ENCODE peak calls at places on chromosomes 7 and 10, in six cellular contexts. One of them, this sample, is unnamed.

GRCh38 chr10:122861724-122862161 is 16.1 kb upstream of the CUZD1 start:
- DNase-seq in CD4-positive, alpha-beta T cell: no peak
- DNase-seq in NCI-H1105: no peak
- DNase-seq in amniotic stem cell: no peak
- DNase-seq in mucosa of descending colon: no peak
- DNase-seq in glomerular endothelial cell: peak; percentile 73
- DNase-seq in this sample: no peak

GRCh38 chr10:22453948-22454347 is 108.7 kb downstream of the SPAG6 start:
- DNase-seq in NCI-H1105: peak; percentile 66
- DNase-seq in mucosa of descending colon: no peak
- DNase-seq in amniotic stem cell: no peak
- DNase-seq in glomerular endothelial cell: no peak
- DNase-seq in CD4-positive, alpha-beta T cell: no peak
- DNase-seq in this sample: no peak

GRCh38 chr10:964321-964987 is 23.8 kb upstream of the GTPBP4 start:
- DNase-seq in NCI-H1105: no peak
- DNase-seq in glomerular endothelial cell: no peak
- DNase-seq in amniotic stem cell: no peak
- DNase-seq in mucosa of descending colon: no peak
- DNase-seq in CD4-positive, alpha-beta T cell: no peak
- DNase-seq in this sample: no peak

GRCh38 chr7:77427996-77428603 is 12.0 kb upstream of the GSAP start:
- DNase-seq in mucosa of descending colon: peak; percentile 21
- DNase-seq in glomerular endothelial cell: peak; percentile 64
- DNase-seq in NCI-H1105: no peak
- DNase-seq in amniotic stem cell: no peak
- DNase-seq in CD4-positive, alpha-beta T cell: no peak
- DNase-seq in this sample: no peak

GRCh38 chr10:86219271-86219670 is 147.3 kb downstream of the GRID1 start:
- DNase-seq in glomerular endothelial cell: no peak
- DNase-seq in amniotic stem cell: no peak
- DNase-seq in CD4-positive, alpha-beta T cell: no peak
- DNase-seq in NCI-H1105: no peak
- DNase-seq in mucosa of descending colon: no peak
- DNase-seq in this sample: peak; percentile 10

GRCh38 chr7:22997871-22998515 is 15.9 kb downstream of the HYCC1 start:
- DNase-seq in mucosa of descending colon: no peak
- DNase-seq in amniotic stem cell: no peak
- DNase-seq in CD4-positive, alpha-beta T cell: no peak
- DNase-seq in NCI-H1105: no peak
- DNase-seq in glomerular endothelial cell: no peak
- DNase-seq in this sample: no peak

GRCh38 chr7:3927446-3928110 is 626.5 kb downstream of the SDK1 start:
- DNase-seq in mucosa of descending colon: no peak
- DNase-seq in glomerular endothelial cell: no peak
- DNase-seq in amniotic stem cell: no peak
- DNase-seq in NCI-H1105: no peak
- DNase-seq in CD4-positive, alpha-beta T cell: no peak
- DNase-seq in this sample: no peak

GRCh38 chr10:87660484-87661133 is 931 bp downstream of the PAPSS2 start:
- DNase-seq in mucosa of descending colon: peak; percentile 57
- DNase-seq in CD4-positive, alpha-beta T cell: no peak
- DNase-seq in glomerular endothelial cell: no peak
- DNase-seq in amniotic stem cell: no peak
- DNase-seq in NCI-H1105: no peak
- DNase-seq in this sample: peak; percentile 62

GRCh38 chr7:47690902-47691558 is 109.1 kb upstream of the TNS3 start:
- DNase-seq in CD4-positive, alpha-beta T cell: no peak
- DNase-seq in glomerular endothelial cell: no peak
- DNase-seq in mucosa of descending colon: no peak
- DNase-seq in NCI-H1105: no peak
- DNase-seq in amniotic stem cell: no peak
- DNase-seq in this sample: no peak

GRCh38 chr7:31553636-31554035 is 39.7 kb downstream of the ITPRID1 start:
- DNase-seq in mucosa of descending colon: no peak
- DNase-seq in glomerular endothelial cell: no peak
- DNase-seq in NCI-H1105: peak; percentile 81
- DNase-seq in CD4-positive, alpha-beta T cell: no peak
- DNase-seq in amniotic stem cell: no peak
- DNase-seq in this sample: no peak

GRCh38 chr7:30703756-30704155 is 21.5 kb upstream of the CRHR2 start:
- DNase-seq in NCI-H1105: no peak
- DNase-seq in mucosa of descending colon: no peak
- DNase-seq in glomerular endothelial cell: no peak
- DNase-seq in CD4-positive, alpha-beta T cell: no peak
- DNase-seq in amniotic stem cell: no peak
- DNase-seq in this sample: no peak

GRCh38 chr7:12942599-12942998 is 255.2 kb downstream of the ARL4A start:
- DNase-seq in amniotic stem cell: no peak
- DNase-seq in CD4-positive, alpha-beta T cell: no peak
- DNase-seq in NCI-H1105: peak; percentile 16
- DNase-seq in glomerular endothelial cell: no peak
- DNase-seq in mucosa of descending colon: peak; percentile 53
- DNase-seq in this sample: no peak

GRCh38 chr7:45598697-45599520 is 24.7 kb downstream of the ADCY1 start:
- DNase-seq in CD4-positive, alpha-beta T cell: no peak
- DNase-seq in glomerular endothelial cell: no peak
- DNase-seq in amniotic stem cell: no peak
- DNase-seq in NCI-H1105: no peak
- DNase-seq in mucosa of descending colon: no peak
- DNase-seq in this sample: no peak

GRCh38 chr10:75678527-75678926 is 247.1 kb downstream of the LRMDA start:
- DNase-seq in NCI-H1105: no peak
- DNase-seq in amniotic stem cell: no peak
- DNase-seq in glomerular endothelial cell: no peak
- DNase-seq in mucosa of descending colon: no peak
- DNase-seq in CD4-positive, alpha-beta T cell: no peak
- DNase-seq in this sample: no peak

GRCh38 chr10:14604181-14605142 is 170.2 kb downstream of the FAM107B start:
- DNase-seq in mucosa of descending colon: peak; percentile 87
- DNase-seq in CD4-positive, alpha-beta T cell: peak; percentile 52
- DNase-seq in NCI-H1105: peak; percentile 27
- DNase-seq in glomerular endothelial cell: no peak
- DNase-seq in amniotic stem cell: peak; percentile 74
- DNase-seq in this sample: peak; percentile 88

GRCh38 chr7:39300276-39300675 is 265.9 kb upstream of the YAE1 start:
- DNase-seq in NCI-H1105: no peak
- DNase-seq in glomerular endothelial cell: no peak
- DNase-seq in amniotic stem cell: no peak
- DNase-seq in mucosa of descending colon: no peak
- DNase-seq in CD4-positive, alpha-beta T cell: no peak
- DNase-seq in this sample: no peak

GRCh38 chr7:97845622-97846203 is 26.5 kb downstream of the ASNS start:
- DNase-seq in glomerular endothelial cell: peak; percentile 5
- DNase-seq in CD4-positive, alpha-beta T cell: no peak
- DNase-seq in mucosa of descending colon: peak; percentile 58
- DNase-seq in NCI-H1105: peak; percentile 22
- DNase-seq in amniotic stem cell: no peak
- DNase-seq in this sample: no peak

GRCh38 chr10:122089343-122090015 is 100.5 kb downstream of the TACC2 start:
- DNase-seq in mucosa of descending colon: no peak
- DNase-seq in amniotic stem cell: no peak
- DNase-seq in glomerular endothelial cell: no peak
- DNase-seq in NCI-H1105: no peak
- DNase-seq in CD4-positive, alpha-beta T cell: no peak
- DNase-seq in this sample: no peak

GRCh38 chr7:3112499-3113134 is 69.0 kb upstream of the CARD11 start:
- DNase-seq in glomerular endothelial cell: no peak
- DNase-seq in NCI-H1105: peak; percentile 61
- DNase-seq in CD4-positive, alpha-beta T cell: no peak
- DNase-seq in mucosa of descending colon: no peak
- DNase-seq in amniotic stem cell: no peak
- DNase-seq in this sample: no peak

GRCh38 chr7:74010407-74010806 is 17.6 kb upstream of the ELN start:
- DNase-seq in glomerular endothelial cell: no peak
- DNase-seq in CD4-positive, alpha-beta T cell: no peak
- DNase-seq in NCI-H1105: no peak
- DNase-seq in mucosa of descending colon: no peak
- DNase-seq in amniotic stem cell: no peak
- DNase-seq in this sample: no peak

GRCh38 chr7:81399461-81399860 is 370.4 kb downstream of the HGF start:
- DNase-seq in amniotic stem cell: no peak
- DNase-seq in mucosa of descending colon: no peak
- DNase-seq in CD4-positive, alpha-beta T cell: no peak
- DNase-seq in glomerular endothelial cell: no peak
- DNase-seq in NCI-H1105: no peak
- DNase-seq in this sample: no peak

GRCh38 chr10:105925045-105925785 is 1239.3 kb downstream of the SORCS1 start:
- DNase-seq in mucosa of descending colon: no peak
- DNase-seq in CD4-positive, alpha-beta T cell: no peak
- DNase-seq in amniotic stem cell: no peak
- DNase-seq in NCI-H1105: no peak
- DNase-seq in glomerular endothelial cell: no peak
- DNase-seq in this sample: no peak

GRCh38 chr10:126538439-126539140 is 131.9 kb downstream of the C10orf90 start:
- DNase-seq in amniotic stem cell: no peak
- DNase-seq in CD4-positive, alpha-beta T cell: no peak
- DNase-seq in NCI-H1105: no peak
- DNase-seq in glomerular endothelial cell: no peak
- DNase-seq in mucosa of descending colon: no peak
- DNase-seq in this sample: no peak

GRCh38 chr10:71577345-71577744 is 142.2 kb downstream of the C10orf105 start:
- DNase-seq in amniotic stem cell: no peak
- DNase-seq in glomerular endothelial cell: no peak
- DNase-seq in CD4-positive, alpha-beta T cell: no peak
- DNase-seq in mucosa of descending colon: no peak
- DNase-seq in NCI-H1105: no peak
- DNase-seq in this sample: no peak

This sample was measured in right lobe of liver.